ENCODE peak calls at places on chromosomes 1 and 21, in ten cellular contexts. I is cardiac muscle cell, E is heart left ventricle, K is IMR-90, N is fibroblast of the aortic adventitia, Q is mucosa of descending colon, D is GM12864, L is thoracic aorta, S is tibial artery, H is GM23338. B is an unnamed sample.

GRCh38 chr1:94528271-94528670 is 13.3 kb downstream of the F3 start:
- DNase-seq in E (no peak), Q (no peak), S (no peak), K (peak), H (peak), L (no peak), D (no peak), I (no peak), N (no peak), B (no peak)

GRCh38 chr21:46182548-46183336 is 1.5 kb downstream of the SPATC1L start:
- DNase-seq in E (peak), Q (no peak), D (no peak), S (no peak), H (peak), I (no peak), L (no peak), N (peak), K (no peak), B (no peak)

GRCh38 chr21:34204481-34205439 is 131.4 kb downstream of the MRPS6 start:
- DNase-seq in D (no peak), H (no peak), L (no peak), Q (no peak), N (no peak), E (no peak), I (no peak), K (no peak), S (no peak), B (no peak)

GRCh38 chr1:176017722-176018121 is 189.4 kb downstream of the COP1 start:
- DNase-seq in H (no peak), Q (no peak), K (no peak), D (no peak), L (no peak), S (no peak), I (no peak), N (no peak), E (no peak), B (no peak)

GRCh38 chr1:191520345-191520744 is 637.9 kb upstream of the RGS18 start:
- DNase-seq in I (no peak), H (no peak), S (no peak), N (no peak), L (no peak), Q (no peak), E (no peak), D (no peak), K (no peak), B (no peak)

GRCh38 chr1:20410555-20410954 is 75.5 kb downstream of the CAMK2N1 start:
- DNase-seq in L (no peak), Q (no peak), S (no peak), I (no peak), D (no peak), H (no peak), E (no peak), N (peak), K (peak), B (peak)

GRCh38 chr1:20154306-20154831 is 15.2 kb downstream of the PLA2G2F start:
- DNase-seq in L (no peak), H (no peak), E (no peak), S (no peak), N (no peak), D (no peak), K (no peak), Q (no peak), I (no peak), B (no peak)

GRCh38 chr1:26951216-26951615 is 9.1 kb downstream of the KDF1 start:
- DNase-seq in S (no peak), Q (no peak), E (no peak), H (no peak), K (no peak), I (no peak), L (no peak), D (no peak), N (no peak), B (no peak)

GRCh38 chr1:145782166-145783099 is 41.5 kb downstream of the RNF115 start:
- DNase-seq in Q (no peak), N (peak), E (no peak), H (no peak), S (no peak), K (peak), I (no peak), D (no peak), L (no peak), B (peak)

GRCh38 chr21:25568230-25568629 is 39.1 kb downstream of the MRPL39 start:
- DNase-seq in H (peak), S (peak), I (peak), Q (peak), K (peak), D (no peak), N (peak), L (no peak), E (peak), B (peak)

GRCh38 chr1:89723144-89723543 is 90.2 kb downstream of the LRRC8C start:
- DNase-seq in I (no peak), D (no peak), H (no peak), N (no peak), E (no peak), S (no peak), K (no peak), L (no peak), Q (no peak), B (no peak)

GRCh38 chr1:175663991-175664390 is 79.4 kb downstream of the TNR start:
- DNase-seq in D (no peak), Q (no peak), S (no peak), H (no peak), L (no peak), N (no peak), E (no peak), K (no peak), I (no peak), B (no peak)

GRCh38 chr1:114107474-114108175 is 46.0 kb downstream of the SYT6 start:
- DNase-seq in K (no peak), D (no peak), L (no peak), I (peak), H (no peak), S (no peak), E (no peak), N (no peak), Q (no peak), B (no peak)

GRCh38 chr1:246987083-246987690 is 20.7 kb downstream of the ZNF695 start:
- DNase-seq in I (no peak), N (no peak), K (no peak), D (no peak), E (no peak), S (no peak), H (peak), Q (no peak), L (no peak), B (no peak)

GRCh38 chr1:10291705-10292104 is 81.3 kb downstream of the KIF1B start:
- DNase-seq in I (no peak), Q (no peak), D (no peak), N (no peak), E (no peak), K (no peak), H (no peak), L (no peak), S (no peak), B (no peak)

GRCh38 chr1:200041337-200042118 is 14.0 kb downstream of the NR5A2 start:
- DNase-seq in S (no peak), E (no peak), L (no peak), H (peak), D (no peak), I (no peak), Q (peak), K (no peak), N (no peak), B (no peak)

GRCh38 chr1:203349166-203349565 is 1.8 kb downstream of the FMOD start:
- DNase-seq in I (no peak), K (no peak), E (no peak), H (no peak), D (no peak), S (no peak), N (no peak), Q (no peak), L (no peak), B (no peak)

GRCh38 chr1:246176126-246177024 is 330.7 kb downstream of the SMYD3 start:
- DNase-seq in E (no peak), Q (no peak), H (no peak), D (no peak), N (no peak), I (peak), S (no peak), K (peak), L (no peak), B (peak)

GRCh38 chr1:228646717-228647522 is 88.4 kb upstream of the RHOU start:
- DNase-seq in E (peak), D (no peak), H (peak), S (no peak), Q (peak), I (peak), K (peak), L (no peak), N (peak), B (peak)

GRCh38 chr1:8096105-8097011 is 70.2 kb upstream of the ERRFI1 start:
- DNase-seq in S (no peak), I (no peak), H (no peak), L (no peak), K (peak), D (no peak), E (no peak), Q (no peak), N (peak), B (peak)

GRCh38 chr1:60960846-60961542 is 121.4 kb upstream of the NFIA start:
- DNase-seq in H (no peak), N (peak), E (no peak), S (no peak), L (no peak), K (no peak), D (no peak), Q (no peak), I (peak), B (no peak)

GRCh38 chr1:91684599-91685196 is 184.0 kb downstream of the CDC7 start:
- DNase-seq in L (no peak), H (no peak), Q (peak), E (no peak), D (no peak), K (peak), N (peak), S (no peak), I (no peak), B (peak)

GRCh38 chr1:225962440-225962975 is 21.5 kb upstream of the LEFTY2 start:
- DNase-seq in H (peak), E (peak), S (no peak), I (peak), K (no peak), L (no peak), Q (peak), N (no peak), D (no peak), B (peak)

GRCh38 chr1:3032970-3033794 is 11.9 kb downstream of the ACTRT2 start:
- DNase-seq in I (no peak), H (no peak), Q (no peak), N (no peak), K (no peak), L (no peak), D (no peak), S (no peak), E (no peak), B (no peak)

GRCh38 chr1:32539584-32540571 is 651 bp downstream of the ZBTB8A start:
- DNase-seq in S (peak), D (no peak), Q (peak), L (no peak), K (peak), N (peak), E (peak), H (peak), I (peak), B (peak)

GRCh38 chr1:158145173-158145719 is 35.4 kb upstream of the CD1D start:
- DNase-seq in H (no peak), L (no peak), S (no peak), I (no peak), E (peak), D (no peak), Q (no peak), N (peak), K (peak), B (peak)

GRCh38 chr1:182384387-182384960 is 7.1 kb downstream of the GLUL start:
- DNase-seq in S (no peak), L (no peak), I (no peak), E (no peak), N (no peak), D (no peak), H (no peak), K (no peak), Q (no peak), B (no peak)

GRCh38 chr1:155012052-155012546 is 9.5 kb downstream of the ZBTB7B start:
- DNase-seq in N (peak), L (peak), S (peak), I (peak), D (no peak), K (no peak), Q (peak), E (peak), H (peak), B (peak)

GRCh38 chr1:198620951-198621824 is 17.7 kb upstream of the PTPRC start:
- DNase-seq in L (no peak), I (no peak), D (peak), N (no peak), H (no peak), K (no peak), E (no peak), S (no peak), Q (peak), B (no peak)

GRCh38 chr1:201016943-201017827 is 6.3 kb downstream of the KIF21B start:
- DNase-seq in D (no peak), N (no peak), K (no peak), Q (no peak), H (no peak), S (no peak), E (no peak), I (no peak), L (no peak), B (no peak)

GRCh38 chr1:26373281-26373680 is 731 bp upstream of the ZNF683 start:
- DNase-seq in D (no peak), S (no peak), Q (no peak), L (no peak), I (no peak), K (no peak), N (no peak), E (no peak), H (no peak), B (no peak)

GRCh38 chr1:202208458-202208857 is 14.9 kb downstream of the LGR6 start:
- DNase-seq in K (no peak), I (no peak), D (no peak), H (no peak), Q (no peak), E (no peak), N (no peak), L (no peak), S (no peak), B (no peak)

GRCh38 chr21:40445349-40445921 is 401.5 kb downstream of the DSCAM start:
- DNase-seq in K (no peak), D (no peak), L (no peak), E (no peak), H (no peak), N (no peak), Q (no peak), I (no peak), S (no peak), B (no peak)

GRCh38 chr21:46317710-46318463 is 5.8 kb downstream of the C21orf58 start:
- DNase-seq in I (no peak), S (no peak), K (no peak), N (no peak), H (peak), D (no peak), L (no peak), Q (peak), E (peak), B (no peak)

GRCh38 chr21:37267269-37268185 is at the start of gene VPS26C:
- DNase-seq in N (peak), H (peak), D (peak), E (peak), Q (peak), I (peak), S (peak), L (peak), K (peak), B (peak)
- TF ChIP-seq CTCF in N (no peak), H (no peak), D (no peak), E (no peak), Q (peak), I (no peak), S (no peak), L (no peak), K (peak), B (no peak)

GRCh38 chr1:205192287-205192686 is 19.2 kb downstream of the DSTYK start:
- DNase-seq in Q (no peak), L (no peak), D (no peak), H (no peak), E (no peak), S (no peak), N (no peak), I (no peak), K (no peak), B (no peak)
- H3K4me3 ChIP-seq in Q (no peak), L (no peak), D (no peak), H (peak), E (no peak), S (no peak), N (no peak), I (no peak), K (no peak), B (no peak)

GRCh38 chr1:88683848-88684481 is at the start of gene PKN2:
- DNase-seq in L (peak), E (peak), K (peak), D (peak), I (peak), N (peak), Q (peak), H (peak), S (peak), B (peak)
- TF ChIP-seq CTCF in L (peak), E (peak), K (peak), D (peak), I (peak), N (peak), Q (peak), H (peak), S (peak), B (no peak)

DNA sequence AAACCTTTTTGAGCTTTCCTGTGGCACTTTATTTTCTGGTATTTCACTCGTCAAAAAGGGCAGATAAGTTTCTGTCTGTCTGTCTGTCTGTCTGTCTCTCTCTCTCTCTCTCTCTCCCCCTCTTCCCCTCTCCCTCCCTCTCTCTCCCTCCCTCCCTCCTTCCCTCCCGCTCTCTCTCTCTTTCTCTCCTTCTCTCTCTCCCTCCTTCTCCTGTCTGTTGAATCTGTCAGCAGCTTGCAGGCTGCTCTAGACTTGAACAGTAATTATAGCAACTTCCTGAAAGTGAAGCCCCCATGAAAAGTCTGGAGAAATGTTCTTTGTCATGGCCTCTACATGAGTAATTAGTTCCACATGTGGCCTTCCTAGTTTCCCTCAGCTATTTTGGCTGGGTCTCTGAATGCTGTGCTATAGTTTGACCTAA is 275.2 kb upstream of the C1orf105 start:
- DNase-seq in I (peak), Q (no peak), D (no peak), N (peak), S (no peak), E (no peak), K (peak), H (peak), L (no peak), B (peak)
- H3K4me3 ChIP-seq in I (no peak), Q (no peak), D (no peak), N (peak), S (peak), E (peak), K (peak), H (no peak), L (peak), B (peak)

DNA sequence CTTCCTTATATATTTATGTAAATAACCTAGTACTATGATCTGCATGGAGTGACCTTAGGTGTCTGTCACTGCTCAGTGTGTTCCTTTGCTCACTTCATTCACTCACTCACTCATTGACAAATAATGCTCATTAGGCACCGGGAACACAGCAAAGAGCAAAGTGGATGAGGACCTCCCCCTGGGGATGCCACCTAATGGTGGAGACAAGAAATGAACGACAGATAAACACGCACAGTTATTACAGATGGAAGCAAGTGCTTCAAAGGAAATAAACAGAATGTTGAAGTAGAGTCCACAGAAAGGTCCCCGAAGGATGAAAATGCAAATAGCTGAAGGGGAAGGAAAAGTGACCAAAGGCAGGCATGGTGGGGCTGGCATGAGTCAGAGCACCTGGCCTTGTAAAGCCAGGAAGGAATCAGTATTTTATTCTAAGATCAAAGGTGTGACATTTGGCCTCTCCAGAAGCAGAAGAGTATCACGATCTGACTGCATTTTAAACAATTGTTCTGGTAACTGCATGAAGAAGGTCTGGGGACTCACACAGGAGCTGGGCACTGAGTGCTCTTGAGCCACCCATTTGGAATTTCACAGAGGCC is 23.1 kb downstream of the MAB21L3 start:
- DNase-seq in H (no peak), L (no peak), S (no peak), N (no peak), Q (no peak), I (no peak), E (no peak), D (no peak), K (no peak), B (no peak)
- TF ChIP-seq CTCF in H (peak), L (no peak), S (no peak), N (no peak), Q (no peak), I (peak), E (peak), D (peak), K (peak), B (peak)

GRCh38 chr1:244318512-244318911 is 133.2 kb downstream of the ADSS2 start:
- DNase-seq in D (no peak), K (no peak), L (no peak), N (no peak), S (no peak), Q (no peak), I (no peak), H (no peak), E (no peak), B (no peak)
- H3K4me3 ChIP-seq in D (no peak), K (no peak), L (no peak), N (no peak), S (no peak), Q (no peak), I (no peak), H (no peak), E (no peak), B (no peak)

DNA sequence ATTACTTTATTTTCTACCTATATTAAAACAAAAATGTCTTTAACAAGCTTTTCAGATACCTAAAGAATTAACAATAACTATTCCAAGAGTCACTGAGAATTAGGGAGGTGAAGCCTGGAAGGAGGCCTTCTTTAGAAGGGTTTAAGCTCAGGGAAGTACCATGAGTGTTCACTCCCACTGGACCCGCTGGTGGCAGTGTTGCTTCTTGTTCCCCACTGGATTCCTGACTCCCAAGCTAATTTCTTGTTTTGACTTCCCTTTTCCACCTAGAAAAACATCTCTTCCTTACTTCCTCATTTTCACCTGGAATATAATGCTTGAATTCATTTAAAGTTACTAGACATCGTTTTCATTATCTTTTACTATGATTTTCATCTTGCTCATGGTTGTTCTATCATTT is 264.2 kb downstream of the HMCN1 start:
- DNase-seq in D (no peak), N (no peak), K (no peak), I (no peak), H (peak), E (peak), L (no peak), S (no peak), Q (no peak), B (no peak)
- TF ChIP-seq CTCF in D (no peak), N (no peak), K (no peak), I (no peak), H (peak), E (no peak), L (no peak), S (no peak), Q (no peak), B (no peak)

GRCh38 chr1:78577257-78578100 is 42.8 kb upstream of the IFI44L start:
- DNase-seq in N (no peak), E (no peak), K (peak), H (no peak), S (no peak), D (no peak), I (no peak), Q (no peak), L (no peak), B (peak)
- H3K4me3 ChIP-seq in N (no peak), E (no peak), K (no peak), H (no peak), S (no peak), D (no peak), I (no peak), Q (no peak), L (no peak), B (no peak)

DNA sequence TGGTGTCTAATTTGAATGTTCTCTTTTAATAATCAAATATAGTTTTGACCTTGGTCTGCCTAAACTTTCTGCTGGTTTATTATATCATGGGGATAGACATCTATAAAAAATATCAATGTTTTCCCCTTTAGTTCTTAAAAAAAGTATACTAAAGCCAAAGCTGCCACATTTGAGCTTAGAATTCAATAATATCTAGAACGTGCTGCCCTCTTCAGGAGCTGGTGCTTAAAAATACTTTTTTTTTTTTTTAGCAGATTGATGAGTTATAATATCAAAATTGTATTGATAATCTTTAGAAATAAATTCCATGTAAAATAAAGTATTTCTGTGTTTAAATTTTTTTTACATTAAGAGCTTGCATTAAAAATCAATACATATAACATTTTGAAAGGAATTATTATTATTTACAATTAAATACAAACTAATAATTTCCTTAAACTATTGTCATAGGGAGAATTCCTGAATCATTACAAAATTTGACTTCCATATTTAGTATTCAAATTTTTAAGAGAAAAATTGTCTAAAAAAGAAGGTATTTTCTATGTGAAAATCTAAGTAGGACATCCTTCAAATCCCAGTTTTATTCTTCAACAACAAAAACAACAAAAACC is 40.1 kb upstream of the ADGRL2 start:
- DNase-seq in I (peak), S (no peak), D (no peak), Q (peak), H (peak), L (no peak), N (peak), K (peak), E (no peak), B (peak)
- TF ChIP-seq CTCF in I (peak), S (peak), D (no peak), Q (no peak), H (peak), L (peak), N (peak), K (peak), E (peak), B (peak)

B was measured in cardiac fibroblast.